ENCODE peak calls at places on chromosomes 12 and 14, in nine cellular contexts. M, J, O, V, G, S, Q, C and D are unnamed samples.

GRCh38 chr12:98232753-98233385 is 282.5 kb upstream of the TMPO start:
- DNase-seq in M (no peak), J (no peak), O (no peak), V (no peak), G (no peak), S (no peak), Q (no peak), C (no peak), D (no peak)

GRCh38 chr12:6053541-6053940 is 70.9 kb downstream of the VWF start:
- DNase-seq in M (no peak), J (no peak), O (no peak), V (no peak), G (no peak), S (no peak), Q (no peak), C (peak), D (no peak)

GRCh38 chr12:27572486-27573255 is 48.7 kb downstream of the PPFIBP1 start:
- DNase-seq in M (no peak), J (no peak), O (no peak), V (no peak), G (no peak), S (no peak), Q (no peak), C (no peak), D (no peak)

GRCh38 chr12:128969480-128970055 is 116.3 kb downstream of the GLT1D1 start:
- DNase-seq in M (peak), J (no peak), O (peak), V (peak), G (peak), S (no peak), Q (no peak), C (no peak), D (no peak)

GRCh38 chr12:108390495-108391203 is 51.5 kb upstream of the CMKLR1 start:
- DNase-seq in M (no peak), J (no peak), O (no peak), V (no peak), G (no peak), S (no peak), Q (no peak), C (no peak), D (no peak)

GRCh38 chr12:59056931-59057330 is 136.6 kb upstream of the LRIG3 start:
- DNase-seq in M (no peak), J (no peak), O (no peak), V (no peak), G (no peak), S (no peak), Q (no peak), C (no peak), D (no peak)

GRCh38 chr12:18798445-18799139 is 60.7 kb downstream of the CAPZA3 start:
- DNase-seq in M (no peak), J (no peak), O (no peak), V (no peak), G (no peak), S (no peak), Q (no peak), C (no peak), D (no peak)

GRCh38 chr12:105555556-105555973 is 225.1 kb downstream of the C12orf75 start:
- DNase-seq in M (no peak), J (no peak), O (peak), V (no peak), G (no peak), S (no peak), Q (no peak), C (no peak), D (no peak)

GRCh38 chr12:113439606-113440030 is 17.4 kb downstream of the SDSL start:
- DNase-seq in M (peak), J (no peak), O (peak), V (peak), G (peak), S (no peak), Q (no peak), C (no peak), D (peak)

GRCh38 chr12:96462571-96463280 is 26.7 kb upstream of the CFAP54 start:
- DNase-seq in M (no peak), J (no peak), O (no peak), V (no peak), G (no peak), S (no peak), Q (no peak), C (no peak), D (no peak)

GRCh38 chr12:27083861-27084271 is 1.5 kb upstream of the C12orf71 start:
- DNase-seq in M (peak), J (no peak), O (no peak), V (no peak), G (no peak), S (no peak), Q (no peak), C (no peak), D (no peak)

GRCh38 chr12:60689137-60689536 is 1093.3 kb downstream of the SLC16A7 start:
- DNase-seq in M (no peak), J (no peak), O (no peak), V (peak), G (peak), S (no peak), Q (no peak), C (no peak), D (no peak)

GRCh38 chr12:106258226-106258625 is 10.4 kb upstream of the CKAP4 start:
- DNase-seq in M (no peak), J (no peak), O (no peak), V (no peak), G (no peak), S (no peak), Q (no peak), C (no peak), D (no peak)

GRCh38 chr12:82426081-82426480 is 67.8 kb downstream of the METTL25 start:
- DNase-seq in M (no peak), J (no peak), O (no peak), V (no peak), G (no peak), S (no peak), Q (no peak), C (no peak), D (no peak)

GRCh38 chr12:109458771-109459208 is 18.3 kb downstream of the KCTD10 start:
- DNase-seq in M (no peak), J (no peak), O (no peak), V (peak), G (peak), S (no peak), Q (no peak), C (no peak), D (no peak)

GRCh38 chr12:123910057-123910456 is 62.6 kb downstream of the CCDC92 start:
- DNase-seq in M (no peak), J (no peak), O (no peak), V (no peak), G (no peak), S (no peak), Q (no peak), C (peak), D (no peak)

GRCh38 chr12:109923038-109923437 is 23.0 kb downstream of the TCHP start:
- DNase-seq in M (no peak), J (no peak), O (no peak), V (no peak), G (no peak), S (no peak), Q (no peak), C (no peak), D (no peak)

GRCh38 chr12:47277972-47278448 is 198.3 kb upstream of the AMIGO2 start:
- DNase-seq in M (no peak), J (no peak), O (no peak), V (no peak), G (no peak), S (no peak), Q (no peak), C (no peak), D (no peak)

GRCh38 chr12:116166306-116166705 is 111.2 kb downstream of the MED13L start:
- DNase-seq in M (no peak), J (no peak), O (no peak), V (no peak), G (no peak), S (no peak), Q (no peak), C (no peak), D (no peak)

GRCh38 chr14:52078093-52078492 is 9.2 kb upstream of the NID2 start:
- DNase-seq in M (no peak), J (no peak), O (no peak), V (no peak), G (no peak), S (no peak), Q (no peak), C (no peak), D (no peak)

GRCh38 chr12:115404761-115405470 is 720.9 kb upstream of the TBX3 start:
- DNase-seq in M (no peak), J (no peak), O (no peak), V (no peak), G (no peak), S (no peak), Q (no peak), C (no peak), D (no peak)

GRCh38 chr12:15963271-15963670 is 52.1 kb downstream of the DERA start:
- DNase-seq in M (no peak), J (no peak), O (no peak), V (no peak), G (no peak), S (no peak), Q (no peak), C (no peak), D (no peak)

GRCh38 chr12:109534456-109534855 is 38.8 kb downstream of the MMAB start:
- DNase-seq in M (no peak), J (no peak), O (no peak), V (no peak), G (no peak), S (no peak), Q (no peak), C (no peak), D (no peak)

GRCh38 chr14:95994593-95994928 is 44.6 kb upstream of the C14orf132 start:
- DNase-seq in M (no peak), J (no peak), O (no peak), V (no peak), G (no peak), S (no peak), Q (no peak), C (no peak), D (no peak)
- TF ChIP-seq CTCF in M (no peak), J (no peak), O (no peak), V (no peak), G (no peak), S (peak), Q (no peak), C (peak), D (no peak)

DNA sequence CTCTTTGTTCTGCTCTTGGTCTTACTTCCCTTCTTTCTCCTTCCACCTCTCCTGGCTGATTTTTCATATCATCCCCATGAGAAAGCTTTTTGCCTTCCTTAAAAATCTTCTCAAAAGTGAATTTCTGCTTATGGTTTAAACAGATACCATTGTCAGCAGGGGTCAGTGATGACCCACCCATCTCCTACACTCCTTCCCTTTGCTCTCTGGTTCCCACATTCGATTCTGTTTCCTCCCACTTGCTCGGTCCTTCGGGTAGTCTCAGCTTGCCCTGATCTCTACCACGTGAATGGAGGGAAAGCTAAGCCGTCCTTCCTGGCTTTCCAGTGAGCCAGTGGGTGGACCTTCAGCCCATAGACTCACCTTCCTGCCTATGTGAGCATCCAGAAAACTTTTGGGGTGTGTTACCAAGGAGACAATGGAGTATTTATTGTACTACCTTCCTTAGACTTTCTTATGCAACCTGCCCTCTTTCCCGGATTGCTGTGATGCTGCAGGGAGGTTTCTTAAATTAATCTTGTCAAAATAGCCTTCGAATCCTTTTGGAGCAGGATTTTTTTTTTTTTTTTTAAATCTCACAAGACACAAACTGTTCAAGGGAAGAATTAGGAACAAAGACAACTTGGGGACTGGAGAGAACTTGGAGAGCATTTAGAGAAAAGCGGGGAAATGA is 306.3 kb downstream of the CACNA1C start:
- DNase-seq in M (no peak), J (no peak), O (no peak), V (no peak), G (no peak), S (no peak), Q (no peak), C (no peak), D (no peak)
- TF ChIP-seq CTCF in M (peak), J (no peak), O (no peak), V (no peak), G (no peak), S (no peak), Q (no peak), C (no peak), D (no peak)

DNA sequence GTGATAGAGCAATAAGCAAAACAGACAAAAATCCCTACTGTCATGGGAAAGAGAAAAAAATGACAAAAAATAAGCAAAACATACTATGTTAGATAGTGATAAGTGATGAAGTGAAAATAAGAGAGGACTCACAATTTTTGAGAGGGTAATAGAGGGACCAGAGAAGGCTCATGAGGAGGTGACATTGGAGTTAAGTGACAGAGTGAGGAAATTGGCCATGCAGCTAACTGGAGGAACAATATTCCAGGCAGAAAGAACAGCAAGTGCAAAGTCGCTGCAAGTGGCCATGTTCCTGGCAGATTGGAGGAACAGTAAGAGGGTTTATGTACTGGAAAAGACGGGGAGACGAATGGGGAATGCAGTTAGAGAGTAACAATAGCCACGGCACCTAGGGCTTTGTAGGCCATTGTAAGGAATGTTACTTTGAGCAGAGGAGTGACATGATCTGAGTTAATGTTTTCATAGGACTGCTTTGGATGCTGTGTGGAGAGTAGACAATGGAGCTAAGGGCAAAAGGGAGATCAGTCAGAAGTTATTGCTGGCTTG is 1.4 kb upstream of the SAV1 start:
- DNase-seq in M (no peak), J (no peak), O (no peak), V (no peak), G (no peak), S (no peak), Q (no peak), C (no peak), D (no peak)
- TF ChIP-seq CTCF in M (no peak), J (no peak), O (no peak), V (no peak), G (no peak), S (no peak), Q (no peak), C (no peak), D (no peak)

GRCh38 chr14:42214981-42215491 is 608.4 kb downstream of the LRFN5 start:
- DNase-seq in M (no peak), J (no peak), O (no peak), V (no peak), G (no peak), S (no peak), Q (no peak), C (no peak), D (no peak)
- TF ChIP-seq CTCF in M (no peak), J (no peak), O (no peak), V (no peak), G (no peak), S (no peak), Q (no peak), C (no peak), D (no peak)

DNA sequence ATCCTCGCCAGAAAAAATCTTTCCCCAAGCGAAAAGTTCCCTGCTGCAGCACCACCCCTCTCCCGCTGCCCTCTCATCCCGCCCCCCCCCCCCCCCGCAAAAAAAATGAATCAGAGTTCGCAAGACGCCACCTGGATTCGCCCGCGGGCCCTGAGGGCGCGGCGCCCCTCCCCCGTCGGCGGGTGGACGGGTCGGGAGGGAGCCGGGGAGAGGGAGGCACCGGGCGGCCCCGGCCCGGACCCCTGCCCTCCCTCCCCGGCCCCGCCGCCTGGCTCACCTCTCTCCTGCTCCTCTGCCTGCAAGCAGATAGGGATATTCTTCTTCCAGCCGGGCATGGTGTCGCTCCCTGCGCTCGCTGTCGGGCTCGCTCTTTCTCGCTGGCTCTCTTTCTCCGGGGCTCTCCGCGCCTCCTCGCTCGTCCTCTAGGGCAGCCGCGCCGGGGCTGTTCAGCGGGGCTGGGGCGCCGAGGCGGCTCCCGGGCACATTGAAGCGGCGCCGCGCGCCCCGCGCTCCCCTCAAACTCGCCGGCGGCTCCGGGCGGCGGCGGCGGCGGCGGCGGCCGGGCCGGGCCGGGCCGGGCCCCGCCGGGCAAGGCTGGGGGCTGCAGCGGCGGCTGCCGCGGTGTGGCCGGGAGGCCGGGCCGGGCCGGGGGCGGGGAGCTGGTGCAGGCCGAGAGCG is 200.2 kb upstream of the CAND1 start:
- DNase-seq in M (peak), J (peak), O (peak), V (peak), G (peak), S (no peak), Q (peak), C (peak), D (no peak)
- TF ChIP-seq CTCF in M (no peak), J (no peak), O (no peak), V (no peak), G (no peak), S (no peak), Q (no peak), C (no peak), D (no peak)